ENCODE peak calls at places on chromosomes 4 and X, in six cellular contexts. T, I, W, S, X and O are unnamed samples.

GRCh38 chr4:69057620-69058409 is 38.5 kb upstream of the UGT2B7 start:
- DNase-seq in I (peak), T (no peak), S (no peak), W (no peak), X (no peak), O (no peak)

GRCh38 chr4:1285790-1286553 is 3.7 kb upstream of the MAEA start:
- DNase-seq in T (no peak), W (no peak), I (peak), S (no peak), X (no peak), O (peak)

GRCh38 chr4:57023104-57023503 is 44.4 kb downstream of the POLR2B start:
- DNase-seq in X (peak), W (peak), I (peak), S (no peak), T (no peak), O (no peak)

GRCh38 chr4:139214039-139214534 is 37.1 kb upstream of the ELF2 start:
- DNase-seq in S (peak), X (no peak), T (no peak), I (no peak), W (no peak), O (peak)

GRCh38 chr4:184728858-184729257 is 5.0 kb downstream of the CENPU start:
- DNase-seq in S (no peak), T (no peak), I (peak), X (no peak), W (no peak), O (no peak)

GRCh38 chr4:89196745-89197144 is 85.4 kb downstream of the TIGD2 start:
- DNase-seq in T (no peak), I (no peak), X (no peak), W (no peak), S (no peak), O (no peak)

GRCh38 chr4:5921981-5922380 is 29.1 kb upstream of the CRMP1 start:
- DNase-seq in T (no peak), I (no peak), X (no peak), W (no peak), S (no peak), O (no peak)

GRCh38 chrX:10549280-10549679 is 71.1 kb downstream of the MID1 start:
- DNase-seq in S (no peak), I (no peak), W (no peak), X (no peak), T (peak), O (peak)

GRCh38 chr4:138835833-138836521 is 179.6 kb upstream of the NOCT start:
- DNase-seq in X (no peak), T (peak), I (peak), S (no peak), W (no peak), O (peak)

GRCh38 chr4:150283689-150284088 is 205.4 kb downstream of the DCLK2 start:
- DNase-seq in W (no peak), I (peak), X (peak), T (no peak), S (no peak), O (no peak)

GRCh38 chrX:67347145-67347544 is 196.7 kb upstream of the AR start:
- DNase-seq in I (no peak), T (no peak), S (no peak), W (no peak), X (no peak), O (no peak)

GRCh38 chr4:77170926-77171325 is 13.9 kb downstream of the CCNG2 start:
- DNase-seq in S (no peak), W (no peak), T (no peak), I (no peak), X (no peak), O (no peak)

GRCh38 chrX:18885317-18886004 is 98.5 kb downstream of the PHKA2 start:
- DNase-seq in S (no peak), T (no peak), X (no peak), W (no peak), I (peak), O (no peak)